ENCODE peak calls at places on chromosomes 5 and 9, in eight cellular contexts. O, B, N, D, K, X, R and E are unnamed samples.
A peak's percentile ranks its signal among the peaks of the same experiment; 100 is the strongest.

GRCh38 chr5:137751869-137752491 is 2.2 kb downstream of the HNRNPA0 start:
- DNase-seq in X (peak; percentile 57), D (peak; percentile 3), N (peak; percentile 72), O (peak; percentile 65), R (peak; percentile 62), B (peak; percentile 83), K (no peak), E (no peak)

GRCh38 chr5:97085126-97085786 is 57.2 kb downstream of the LIX1 start:
- DNase-seq in B (no peak), O (no peak), N (no peak), D (no peak), K (no peak), R (no peak), X (no peak), E (no peak)

GRCh38 chr5:38559427-38559826 is 3.0 kb upstream of the LIFR start:
- DNase-seq in R (no peak), X (no peak), O (no peak), D (no peak), B (no peak), N (no peak), K (no peak), E (no peak)

GRCh38 chr5:392431-392988 is 50.5 kb upstream of the EXOC3 start:
- DNase-seq in N (no peak), K (peak; percentile 81), R (no peak), B (peak; percentile 83), O (no peak), D (peak; percentile 20), X (no peak), E (peak; percentile 53)

GRCh38 chr9:133609311-133610098 is at the start of gene FAM163B:
- DNase-seq in R (no peak), D (no peak), K (peak; percentile 62), N (peak; percentile 43), X (peak; percentile 67), B (no peak), O (no peak), E (peak; percentile 71)

GRCh38 chr9:132114102-132114707 is 34.5 kb upstream of the MED27 start:
- DNase-seq in R (no peak), O (no peak), X (peak; percentile 74), D (no peak), B (peak; percentile 56), N (peak; percentile 68), K (peak; percentile 45), E (no peak)

GRCh38 chr9:34732886-34733285 is 22.9 kb upstream of the CCL21 start:
- DNase-seq in B (no peak), R (no peak), D (no peak), N (no peak), O (no peak), X (no peak), K (no peak), E (no peak)

GRCh38 chr9:134606951-134607733 is 34.5 kb upstream of the COL5A1 start:
- DNase-seq in B (peak; percentile 20), O (no peak), R (no peak), D (no peak), N (no peak), K (peak; percentile 25), X (no peak), E (no peak)

GRCh38 chr5:32020271-32020670 is 153.8 kb downstream of the GOLPH3 start:
- DNase-seq in O (no peak), N (no peak), D (no peak), B (no peak), R (no peak), X (no peak), K (no peak), E (no peak)

GRCh38 chr5:84403773-84404172 is 19.1 kb upstream of the EDIL3 start:
- DNase-seq in O (peak; percentile 10), R (peak; percentile 86), B (no peak), K (no peak), N (peak; percentile 76), D (no peak), X (peak; percentile 69), E (no peak)

GRCh38 chr5:171268700-171269413 is 40.2 kb upstream of the TLX3 start:
- DNase-seq in O (no peak), K (no peak), X (no peak), R (no peak), N (no peak), D (no peak), B (no peak), E (no peak)

GRCh38 chr9:16773617-16774016 is 96.9 kb downstream of the BNC2 start:
- DNase-seq in R (no peak), B (no peak), N (no peak), O (no peak), X (no peak), K (no peak), D (no peak), E (no peak)

GRCh38 chr5:52283221-52283620 is 504.5 kb upstream of the ITGA1 start:
- DNase-seq in R (no peak), O (no peak), D (no peak), N (no peak), X (no peak), K (no peak), B (no peak), E (no peak)

GRCh38 chr9:97445119-97445701 is 33.3 kb downstream of the TDRD7 start:
- DNase-seq in O (no peak), K (no peak), N (no peak), B (no peak), X (no peak), D (no peak), R (no peak), E (no peak)

GRCh38 chr5:133936611-133937015 is 31.8 kb downstream of the C5orf15 start:
- DNase-seq in R (no peak), K (peak; percentile 27), O (no peak), N (no peak), B (no peak), X (no peak), D (no peak), E (no peak)

GRCh38 chr9:14283276-14283675 is 30.7 kb downstream of the NFIB start:
- DNase-seq in O (no peak), R (no peak), B (no peak), K (no peak), X (no peak), D (no peak), N (no peak), E (no peak)

GRCh38 chr5:179227196-179227577 is 118.1 kb downstream of the ADAMTS2 start:
- DNase-seq in D (no peak), K (peak; percentile 7), R (no peak), X (no peak), N (no peak), B (no peak), O (no peak), E (no peak)

GRCh38 chr5:124783794-124784193 is 37.4 kb upstream of the ZNF608 start:
- DNase-seq in R (no peak), K (no peak), O (no peak), B (no peak), D (no peak), N (no peak), X (peak; percentile 55), E (no peak)

GRCh38 chr5:57211039-57211438 is 37.2 kb downstream of the GPBP1 start:
- DNase-seq in O (no peak), B (no peak), R (no peak), K (no peak), X (no peak), D (no peak), N (no peak), E (no peak)

GRCh38 chr9:136686794-136687711 is at the start of gene AGPAT2:
- DNase-seq in B (peak; percentile 86), K (peak; percentile 78), R (peak; percentile 48), D (peak; percentile 36), O (peak; percentile 5), X (peak; percentile 75), N (no peak), E (peak; percentile 92)

GRCh38 chr9:117706421-117707150 is 2.4 kb downstream of the TLR4 start:
- DNase-seq in D (no peak), K (no peak), O (peak; percentile 49), B (no peak), R (no peak), X (no peak), N (no peak), E (no peak)

GRCh38 chr5:147179555-147180147 is 55.2 kb upstream of the STK32A start:
- DNase-seq in R (no peak), N (no peak), O (no peak), K (no peak), D (no peak), X (no peak), B (no peak), E (no peak)

GRCh38 chr9:77834898-77835505 is 186.9 kb upstream of the GNA14 start:
- DNase-seq in B (no peak), O (no peak), D (no peak), K (no peak), R (no peak), N (no peak), X (no peak), E (no peak)

GRCh38 chr5:72541501-72542235 is 34.5 kb upstream of the ZNF366 start:
- DNase-seq in D (no peak), R (no peak), O (no peak), N (no peak), B (no peak), K (no peak), X (no peak), E (no peak)

GRCh38 chr5:159582756-159583523 is 252.7 kb upstream of the IL12B start:
- DNase-seq in O (no peak), N (peak; percentile 25), B (peak; percentile 88), R (peak; percentile 81), D (no peak), K (no peak), X (no peak), E (no peak)

GRCh38 chr9:36625006-36625600 is 52.4 kb downstream of the MELK start:
- DNase-seq in N (peak; percentile 76), X (peak; percentile 93), B (no peak), D (no peak), O (peak; percentile 62), K (no peak), R (peak; percentile 60), E (no peak)

GRCh38 chr9:113187935-113188595 is 33.0 kb downstream of the FKBP15 start:
- DNase-seq in K (no peak), R (peak; percentile 75), N (peak; percentile 90), D (no peak), X (peak; percentile 95), B (peak; percentile 39), O (peak; percentile 88), E (peak; percentile 75)

GRCh38 chr9:84076359-84076758 is 95.8 kb downstream of the RMI1 start:
- DNase-seq in R (no peak), D (no peak), N (no peak), K (no peak), X (no peak), B (no peak), O (no peak), E (no peak)

GRCh38 chr5:32692066-32692746 is 18.9 kb upstream of the NPR3 start:
- DNase-seq in R (no peak), X (peak; percentile 53), O (peak; percentile 77), K (no peak), N (no peak), B (no peak), D (no peak), E (no peak)